ENCODE peak calls at places on chromosomes 6 and 20, in ten cellular contexts. Y, U, C, X, W, D, J, T, S and P are unnamed samples.

GRCh38 chr20:49510562-49511117 is 28.2 kb upstream of the KCNB1 start:
- DNase-seq in T (no peak), C (no peak), S (no peak), D (peak), U (peak), W (no peak), J (no peak), X (peak), Y (peak), P (no peak)

GRCh38 chr20:35129647-35130069 is 17.5 kb downstream of the EDEM2 start:
- DNase-seq in D (peak), U (peak), J (no peak), T (no peak), Y (peak), C (no peak), S (no peak), X (no peak), W (no peak), P (no peak)

GRCh38 chr6:169529931-169530761 is 171.7 kb downstream of the WDR27 start:
- DNase-seq in U (no peak), Y (peak), D (peak), T (no peak), S (no peak), C (no peak), X (no peak), W (no peak), J (no peak), P (no peak)

GRCh38 chr6:30325150-30325872 is 1.4 kb upstream of the TRIM39 start:
- DNase-seq in X (no peak), S (no peak), T (no peak), D (peak), C (peak), W (peak), J (peak), Y (peak), U (peak), P (no peak)

GRCh38 chr20:34181484-34181883 is 59.7 kb upstream of the ASIP start:
- DNase-seq in Y (no peak), W (no peak), C (no peak), D (no peak), X (no peak), J (no peak), S (no peak), T (no peak), U (no peak), P (no peak)

GRCh38 chr20:45041464-45042337 is 59.2 kb downstream of the KCNS1 start:
- DNase-seq in W (no peak), Y (peak), C (no peak), J (no peak), X (no peak), T (no peak), D (peak), U (peak), S (peak), P (no peak)

GRCh38 chr20:58020656-58021454 is 207.6 kb downstream of the ANKRD60 start:
- DNase-seq in D (no peak), T (no peak), C (no peak), W (no peak), S (no peak), J (no peak), U (no peak), X (no peak), Y (no peak), P (no peak)

GRCh38 chr6:131400054-131400781 is 172.8 kb upstream of the ARG1 start:
- DNase-seq in C (no peak), Y (peak), X (no peak), W (no peak), U (peak), J (no peak), T (no peak), D (peak), S (no peak), P (no peak)

GRCh38 chr20:19497064-19497463 is 261.0 kb upstream of the RIN2 start:
- DNase-seq in S (no peak), X (no peak), Y (peak), C (no peak), D (no peak), T (no peak), J (no peak), U (peak), W (no peak), P (no peak)

GRCh38 chr20:63246490-63247284 is 7.6 kb downstream of the NKAIN4 start:
- DNase-seq in W (no peak), X (no peak), D (no peak), J (no peak), C (no peak), Y (no peak), T (no peak), S (peak), U (no peak), P (no peak)

GRCh38 chr6:14743465-14744211 is 502.2 kb upstream of the JARID2 start:
- DNase-seq in U (peak), J (peak), T (no peak), D (peak), Y (peak), W (peak), X (no peak), C (no peak), S (no peak), P (no peak)

GRCh38 chr6:49668083-49668511 is 31.5 kb upstream of the RHAG start:
- DNase-seq in W (no peak), U (peak), Y (no peak), T (no peak), X (no peak), C (no peak), D (no peak), J (no peak), S (no peak), P (no peak)

GRCh38 chr6:45595010-45595851 is 217.5 kb upstream of the SUPT3H start:
- DNase-seq in W (no peak), S (no peak), X (no peak), U (peak), Y (no peak), D (no peak), T (no peak), J (no peak), C (no peak), P (no peak)

GRCh38 chr20:44695295-44696230 is 19.6 kb upstream of the CCN5 start:
- DNase-seq in W (no peak), J (no peak), Y (peak), D (peak), U (no peak), C (no peak), S (peak), T (no peak), X (no peak), P (no peak)

GRCh38 chr6:65728879-65729479 is 22.0 kb upstream of the EYS start:
- DNase-seq in C (no peak), D (no peak), X (no peak), U (no peak), J (no peak), Y (no peak), T (no peak), W (no peak), S (no peak), P (no peak)

GRCh38 chr6:100504786-100505737 is 40.3 kb upstream of the SIM1 start:
- DNase-seq in D (peak), U (peak), Y (peak), T (no peak), C (no peak), W (no peak), J (no peak), X (no peak), S (peak), P (no peak)

GRCh38 chr6:169957351-169957963 is 206.0 kb downstream of the ERMARD start:
- DNase-seq in C (no peak), S (peak), D (no peak), X (no peak), T (no peak), Y (no peak), J (no peak), U (no peak), W (no peak), P (no peak)

GRCh38 chr6:131858765-131859490 is 51.1 kb downstream of the ENPP1 start:
- DNase-seq in W (no peak), Y (peak), C (no peak), S (no peak), U (peak), X (no peak), D (peak), J (no peak), T (no peak), P (no peak)

GRCh38 chr20:12166053-12166717 is 248.5 kb downstream of the BTBD3 start:
- DNase-seq in J (no peak), S (no peak), X (peak), D (peak), U (peak), Y (peak), T (no peak), W (no peak), C (no peak), P (no peak)

GRCh38 chr6:15038013-15038791 is 207.7 kb upstream of the JARID2 start:
- DNase-seq in C (no peak), Y (no peak), D (no peak), X (no peak), U (no peak), J (no peak), T (no peak), W (no peak), S (peak), P (no peak)

GRCh38 chr6:51619042-51619799 is 468.2 kb downstream of the PKHD1 start:
- DNase-seq in W (no peak), C (no peak), D (no peak), Y (no peak), S (no peak), T (no peak), J (no peak), U (no peak), X (no peak), P (no peak)

GRCh38 chr20:57256205-57256604 is 10.2 kb downstream of the BMP7 start:
- DNase-seq in C (no peak), D (no peak), X (no peak), W (no peak), T (no peak), S (no peak), Y (no peak), U (no peak), J (no peak), P (no peak)

GRCh38 chr6:135702955-135703499 is 148.5 kb upstream of the PDE7B start:
- DNase-seq in S (no peak), W (no peak), X (no peak), T (no peak), J (no peak), D (no peak), C (no peak), Y (no peak), U (no peak), P (no peak)

GRCh38 chr20:21640556-21640955 is 64.9 kb upstream of the PAX1 start:
- DNase-seq in C (no peak), X (no peak), D (no peak), T (no peak), U (no peak), J (no peak), S (peak), Y (no peak), W (no peak), P (no peak)

GRCh38 chr6:167161895-167162467 is 4.2 kb upstream of the GPR31 start:
- DNase-seq in U (no peak), C (no peak), D (no peak), J (no peak), S (no peak), Y (no peak), W (no peak), X (no peak), T (no peak), P (no peak)

GRCh38 chr6:32298632-32299336 is 72.9 kb downstream of the TSBP1 start:
- DNase-seq in S (no peak), Y (peak), D (peak), W (no peak), C (no peak), X (no peak), J (no peak), U (peak), T (no peak), P (no peak)

GRCh38 chr20:59158673-59159072 is 4.9 kb upstream of the ZNF831 start:
- DNase-seq in J (no peak), S (no peak), D (no peak), T (no peak), C (no peak), X (no peak), Y (no peak), W (no peak), U (no peak), P (no peak)